ENCODE peak calls at places on chromosome 12, in seven cellular contexts. T is H9; J is progenitor cell of endocrine pancreas; N is upper lobe of right lung; E is NB4; Y is type B pancreatic cell; A is CD8-positive, alpha-beta T cell. B is an unnamed sample.

GRCh38 chr12:104656921-104657320 is 200.2 kb downstream of the CHST11 start:
- DNase-seq in J (no peak), E (no peak), N (no peak), A (no peak), Y (no peak), T (no peak), B (peak; percentile 79)

GRCh38 chr12:1583421-1584078 is 10.8 kb downstream of the FBXL14 start:
- DNase-seq in E (peak; percentile 90), T (peak; percentile 74), J (peak; percentile 74), Y (no peak), A (peak; percentile 65), N (no peak), B (peak; percentile 93)

GRCh38 chr12:12557733-12558132 is 4.9 kb downstream of the DUSP16 start:
- DNase-seq in Y (no peak), A (no peak), E (no peak), N (no peak), J (no peak), T (no peak), B (no peak)

GRCh38 chr12:123139926-123140674 is 10.8 kb downstream of the PITPNM2 start:
- DNase-seq in N (no peak), J (no peak), Y (no peak), E (peak; percentile 57), T (no peak), A (no peak), B (peak; percentile 60)

GRCh38 chr12:120225852-120226640 is 25.1 kb upstream of the RPLP0 start:
- DNase-seq in T (no peak), E (no peak), A (no peak), N (peak; percentile 88), Y (no peak), J (no peak), B (no peak)

GRCh38 chr12:54991161-54991991 is 6.8 kb upstream of the TESPA1 start:
- DNase-seq in T (no peak), A (peak; percentile 36), J (no peak), Y (no peak), E (no peak), N (no peak), B (no peak)

GRCh38 chr12:94074970-94075695 is 73.2 kb upstream of the PLXNC1 start:
- DNase-seq in A (no peak), N (peak; percentile 73), T (peak; percentile 56), E (peak; percentile 67), Y (no peak), J (no peak), B (peak; percentile 95)

GRCh38 chr12:15227004-15227679 is 5.9 kb upstream of the RERG start:
- DNase-seq in J (no peak), T (peak; percentile 60), Y (no peak), E (peak; percentile 28), A (no peak), N (no peak), B (peak; percentile 78)

GRCh38 chr12:26631846-26632245 is 201.1 kb downstream of the ITPR2 start:
- DNase-seq in E (no peak), J (no peak), T (no peak), N (no peak), Y (no peak), A (no peak), B (no peak)

GRCh38 chr12:13278249-13278787 is 81.8 kb downstream of the EMP1 start:
- DNase-seq in A (peak; percentile 61), Y (peak; percentile 90), J (peak; percentile 90), T (peak; percentile 88), E (peak; percentile 67), N (peak; percentile 85), B (peak; percentile 63)

GRCh38 chr12:125577334-125577733 is 512.1 kb downstream of the AACS start:
- DNase-seq in T (no peak), J (no peak), N (no peak), E (no peak), A (no peak), Y (no peak), B (no peak)

GRCh38 chr12:125583071-125583470 is 517.8 kb downstream of the AACS start:
- DNase-seq in E (no peak), J (no peak), A (no peak), N (no peak), T (no peak), Y (no peak), B (no peak)

DNA sequence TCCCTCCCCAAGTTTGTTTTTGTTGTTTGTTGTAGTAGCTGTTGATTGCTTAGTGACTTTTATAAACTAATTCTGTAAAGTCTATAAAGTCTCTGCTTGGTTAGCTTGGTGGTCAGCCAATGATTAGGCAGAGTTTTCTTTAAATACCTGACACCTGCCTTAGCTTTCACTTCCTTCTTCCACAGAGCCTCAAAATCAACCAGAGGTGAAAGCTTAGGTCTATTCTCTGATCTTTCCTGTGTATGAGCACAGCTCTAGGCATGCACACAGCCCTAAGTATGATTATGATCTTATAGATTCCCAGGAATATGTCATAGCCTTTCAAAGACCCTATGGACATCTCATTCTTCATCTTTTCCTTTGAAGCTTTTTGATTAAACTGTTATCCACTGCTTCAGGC is 514.7 kb downstream of the AACS start:
- DNase-seq in T (no peak), A (no peak), N (no peak), Y (no peak), J (no peak), E (no peak), B (no peak)
- TF ChIP-seq CTCF in T (no peak), A (no peak), N (no peak), Y (no peak), J (no peak), E (no peak), B (no peak)

GRCh38 chr12:32261638-32262037 is 137.7 kb upstream of the FGD4 start:
- DNase-seq in Y (no peak), E (peak; percentile 29), T (peak; percentile 65), N (no peak), A (no peak), J (no peak), B (no peak)
- TF ChIP-seq CTCF in Y (peak; percentile 37), E (peak; percentile 16), T (peak; percentile 65), N (no peak), A (no peak), J (peak; percentile 40), B (peak; percentile 7)

GRCh38 chr12:89597210-89597609 is 71.4 kb upstream of the POC1B start:
- DNase-seq in A (no peak), J (no peak), T (no peak), N (no peak), Y (no peak), E (no peak), B (no peak)
- TF ChIP-seq CTCF in A (no peak), J (no peak), T (no peak), N (no peak), Y (no peak), E (no peak), B (no peak)

DNA sequence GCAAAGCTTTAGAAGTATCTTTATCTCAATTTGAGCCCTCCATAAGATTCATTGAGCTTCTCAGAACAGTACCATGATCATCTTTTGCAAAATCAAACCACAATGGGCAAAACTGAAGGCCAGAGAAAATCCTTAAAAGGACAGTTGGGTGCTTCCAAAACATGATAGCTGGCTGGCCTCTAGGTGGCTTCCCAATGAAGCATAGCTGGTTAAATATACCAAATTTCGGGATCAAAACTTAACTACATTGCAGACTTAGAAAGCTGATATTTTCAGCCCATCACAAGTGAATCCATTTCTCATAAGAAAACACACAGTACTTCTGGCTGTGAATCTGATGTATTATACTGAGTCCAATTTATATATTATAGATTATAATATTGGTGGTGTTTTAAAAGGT is 15.3 kb upstream of the PIK3C2G start:
- DNase-seq in E (no peak), N (no peak), A (no peak), T (no peak), Y (no peak), J (no peak), B (no peak)
- TF ChIP-seq CTCF in E (no peak), N (no peak), A (no peak), T (peak; percentile 62), Y (peak; percentile 48), J (peak; percentile 20), B (peak; percentile 29)

DNA sequence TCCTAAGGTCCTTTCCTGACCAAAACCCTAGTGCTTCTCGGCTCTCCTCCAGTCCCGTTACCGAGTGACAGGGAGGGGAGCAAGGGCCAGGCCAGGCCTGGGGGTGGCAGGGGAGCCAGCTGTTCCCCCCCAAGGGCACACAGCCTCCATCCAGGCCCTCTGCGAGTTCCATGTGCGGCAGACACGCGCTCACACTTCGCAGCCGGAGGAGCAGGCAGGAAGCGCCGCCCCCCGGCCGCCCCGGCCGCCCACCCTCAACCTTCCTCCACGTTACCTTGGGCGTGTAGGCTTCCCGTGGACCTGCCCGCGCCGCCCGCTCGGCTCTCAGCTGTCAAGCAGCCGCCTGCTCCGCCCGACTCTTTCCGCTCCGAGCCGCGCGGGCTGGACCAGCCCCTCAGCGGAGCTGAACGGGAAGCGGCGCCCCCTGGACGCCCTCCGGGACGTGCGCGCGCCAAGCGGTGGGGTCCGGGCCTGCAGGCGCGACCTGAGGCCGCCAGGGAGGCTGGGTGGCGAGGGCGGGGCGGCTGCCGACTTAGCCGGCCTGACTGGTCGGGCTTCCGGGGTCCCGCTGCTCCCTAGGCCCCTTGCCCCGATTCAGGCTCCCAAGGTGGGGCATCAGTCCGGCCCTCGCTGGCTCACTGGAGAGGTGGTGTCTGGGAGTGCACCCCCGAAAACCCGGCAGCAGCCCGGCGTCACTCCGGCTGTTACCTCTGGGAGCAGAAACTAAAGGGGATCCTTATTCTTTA is at the start of gene CRACR2A:
- DNase-seq in A (peak; percentile 85), T (peak; percentile 90), Y (peak; percentile 80), N (peak; percentile 85), J (peak; percentile 87), E (peak; percentile 93), B (peak; percentile 66)
- TF ChIP-seq CTCF in A (peak; percentile 87), T (peak; percentile 86), Y (peak; percentile 78), N (peak; percentile 65), J (peak; percentile 89), E (peak; percentile 45), B (no peak)

B was measured in fibroblast of mammary gland.